ENCODE peak calls at places on chromosomes 1 and 21, in eight cellular contexts. Y is A673; J is stimulated activated naive B cell treated with anti-CD40 and anti-IgM and Interleukin-4, amounts not matched to agents 10 μg/mL and 1 μg/mL and 100 μg/mL, for 72 hours; O is Calu3; Q is ELR; V is Daoy; A is left ventricle myocardium inferior; X is GM03348. I is an unnamed sample.

GRCh38 chr1:179677882-179678281 is 65.2 kb upstream of the FAM163A start:
- DNase-seq in J (no peak), X (no peak), Q (no peak), A (no peak), V (peak), O (no peak), Y (no peak), I (no peak)

GRCh38 chr21:44440241-44441040 is 14.9 kb upstream of the LRRC3 start:
- DNase-seq in X (no peak), J (no peak), O (no peak), V (no peak), Y (no peak), Q (no peak), A (no peak), I (no peak)

GRCh38 chr1:72177711-72178110 is 104.6 kb downstream of the NEGR1 start:
- DNase-seq in Q (peak), X (peak), Y (no peak), J (no peak), V (peak), O (no peak), A (no peak), I (no peak)

GRCh38 chr1:168509204-168509603 is 34.6 kb downstream of the XCL2 start:
- DNase-seq in O (no peak), Y (no peak), J (no peak), V (no peak), Q (no peak), X (no peak), A (no peak), I (no peak)

GRCh38 chr1:30914931-30915330 is 6.4 kb upstream of the SDC3 start:
- DNase-seq in J (no peak), Y (no peak), A (no peak), X (no peak), O (no peak), V (no peak), Q (no peak), I (no peak)

GRCh38 chr1:1543706-1544099 is 3.3 kb upstream of the TMEM240 start:
- DNase-seq in O (no peak), Y (no peak), Q (no peak), A (peak), J (no peak), V (no peak), X (no peak), I (no peak)

GRCh38 chr1:6888268-6888667 is 103.0 kb downstream of the CAMTA1 start:
- DNase-seq in J (no peak), V (no peak), X (no peak), Y (no peak), A (no peak), Q (peak), O (no peak), I (no peak)

GRCh38 chr1:246155923-246156322 is 351.2 kb downstream of the SMYD3 start:
- DNase-seq in O (no peak), J (no peak), X (peak), A (no peak), Q (peak), V (no peak), Y (no peak), I (no peak)

GRCh38 chr1:110292327-110292741 is 46.8 kb upstream of the RBM15 start:
- DNase-seq in X (peak), Y (peak), A (no peak), O (peak), Q (peak), J (no peak), V (peak), I (no peak)

GRCh38 chr1:111563619-111564018 is 56.0 kb upstream of the RAP1A start:
- DNase-seq in A (no peak), J (no peak), Q (peak), O (peak), X (peak), Y (no peak), V (peak), I (no peak)

GRCh38 chr1:6300342-6301141 is 39.6 kb upstream of the GPR153 start:
- DNase-seq in V (no peak), O (peak), Y (no peak), Q (no peak), J (no peak), X (no peak), A (no peak), I (no peak)

GRCh38 chr1:209199822-209200221 is 383.7 kb upstream of the CAMK1G start:
- DNase-seq in Q (no peak), A (no peak), X (no peak), V (peak), O (no peak), J (no peak), Y (peak), I (no peak)

GRCh38 chr1:172167801-172168596 is 252.5 kb upstream of the C1orf105 start:
- DNase-seq in Q (no peak), Y (peak), V (peak), A (no peak), O (peak), J (no peak), X (peak), I (peak)

GRCh38 chr1:47175227-47175934 is 14.5 kb downstream of the PDZK1IP1 start:
- DNase-seq in X (peak), J (peak), Q (peak), V (peak), Y (peak), A (no peak), O (peak), I (peak)

GRCh38 chr21:18840239-18840638 is 436.7 kb upstream of the TMPRSS15 start:
- DNase-seq in A (no peak), O (no peak), V (peak), Y (peak), X (no peak), Q (peak), J (no peak), I (no peak)

GRCh38 chr21:32869459-32869858 is 97.9 kb upstream of the PAXBP1 start:
- DNase-seq in V (no peak), O (no peak), J (no peak), A (no peak), Q (no peak), Y (no peak), X (no peak), I (no peak)

GRCh38 chr1:45516465-45516864 is 5.2 kb downstream of the PRDX1 start:
- DNase-seq in X (no peak), J (no peak), Y (no peak), V (no peak), Q (no peak), O (no peak), A (no peak), I (no peak)

GRCh38 chr1:11289064-11289463 is 16.1 kb downstream of the UBIAD1 start:
- DNase-seq in X (no peak), A (no peak), Q (no peak), J (no peak), O (no peak), Y (no peak), V (no peak), I (no peak)

GRCh38 chr21:44866780-44867179 is 6.7 kb downstream of the PTTG1IP start:
- DNase-seq in J (no peak), A (no peak), Q (peak), O (no peak), X (no peak), Y (no peak), V (no peak), I (peak)

GRCh38 chr1:38667626-38668025 is 191.9 kb downstream of the RRAGC start:
- DNase-seq in O (no peak), Y (no peak), X (no peak), A (no peak), V (no peak), Q (no peak), J (no peak), I (no peak)

GRCh38 chr1:160285506-160285905 is 573 bp upstream of the PEX19 start:
- DNase-seq in Q (no peak), A (no peak), Y (no peak), X (no peak), V (no peak), J (no peak), O (no peak), I (no peak)

GRCh38 chr1:112395261-112395831 is 668 bp upstream of the CTTNBP2NL start:
- DNase-seq in Y (no peak), V (peak), A (no peak), O (no peak), Q (peak), X (no peak), J (no peak), I (no peak)

GRCh38 chr1:42170779-42171621 is 6.5 kb upstream of the GUCA2A start:
- DNase-seq in V (no peak), A (no peak), O (no peak), Y (no peak), X (no peak), J (no peak), Q (no peak), I (no peak)

GRCh38 chr1:46557403-46557802 is 6.0 kb upstream of the KNCN start:
- DNase-seq in A (no peak), Q (no peak), J (no peak), V (no peak), O (no peak), X (no peak), Y (no peak), I (no peak)

GRCh38 chr1:183472488-183473285 is at the start of gene SMG7:
- DNase-seq in V (peak), Q (peak), Y (no peak), X (peak), O (peak), A (peak), J (no peak), I (peak)

GRCh38 chr21:43762303-43763128 is 13.6 kb downstream of the CSTB start:
- DNase-seq in X (no peak), V (no peak), A (no peak), Q (no peak), J (no peak), O (no peak), Y (no peak), I (no peak)

GRCh38 chr1:85465099-85465790 is at the start of gene DDAH1:
- DNase-seq in Q (peak), V (peak), Y (peak), O (peak), A (peak), X (peak), J (peak), I (peak)